ENCODE peak calls at places on chromosomes 6 and 20, in ten cellular contexts. L, M, K, T, Q, C, D, P, S and J are unnamed samples.

GRCh38 chr6:11363881-11364576 is 131.6 kb upstream of the NEDD9 start:
- DNase-seq in L (no peak), M (no peak), K (no peak), T (no peak), Q (no peak), C (no peak), D (no peak), P (no peak), S (no peak), J (no peak)

GRCh38 chr6:111565316-111566221 is 40.1 kb downstream of the TRAF3IP2 start:
- DNase-seq in L (no peak), M (no peak), K (no peak), T (no peak), Q (no peak), C (no peak), D (no peak), P (no peak), S (peak; percentile 15), J (no peak)

GRCh38 chr6:41691426-41692079 is 43.9 kb downstream of the TFEB start:
- DNase-seq in L (no peak), M (no peak), K (no peak), T (no peak), Q (no peak), C (no peak), D (no peak), P (no peak), S (no peak), J (no peak)

GRCh38 chr20:59955131-59955796 is 3.0 kb upstream of the CDH26 start:
- DNase-seq in L (no peak), M (no peak), K (no peak), T (peak; percentile 24), Q (no peak), C (peak; percentile 14), D (no peak), P (peak; percentile 10), S (peak; percentile 65), J (no peak)

GRCh38 chr6:15901141-15902115 is 227.5 kb upstream of the MYLIP start:
- DNase-seq in L (peak; percentile 22), M (peak; percentile 80), K (peak; percentile 89), T (no peak), Q (peak; percentile 81), C (no peak), D (no peak), P (no peak), S (no peak), J (no peak)

GRCh38 chr6:48318670-48319069 is 207.7 kb upstream of the PTCHD4 start:
- DNase-seq in L (no peak), M (no peak), K (no peak), T (no peak), Q (no peak), C (no peak), D (no peak), P (no peak), S (no peak), J (no peak)

GRCh38 chr20:51890003-51890402 is 87.7 kb upstream of the SALL4 start:
- DNase-seq in L (no peak), M (no peak), K (no peak), T (no peak), Q (no peak), C (no peak), D (no peak), P (no peak), S (no peak), J (no peak)

GRCh38 chr20:34300809-34301586 is 2.2 kb downstream of the AHCY start:
- DNase-seq in L (no peak), M (no peak), K (no peak), T (no peak), Q (no peak), C (no peak), D (no peak), P (no peak), S (no peak), J (no peak)

GRCh38 chr6:144447487-144447886 is 162.4 kb downstream of the UTRN start:
- DNase-seq in L (no peak), M (no peak), K (no peak), T (no peak), Q (no peak), C (no peak), D (no peak), P (peak; percentile 42), S (peak; percentile 88), J (peak; percentile 8)

GRCh38 chr20:10309326-10309725 is 90.7 kb downstream of the SNAP25 start:
- DNase-seq in L (no peak), M (no peak), K (no peak), T (no peak), Q (no peak), C (peak; percentile 98), D (no peak), P (peak; percentile 96), S (peak; percentile 96), J (peak; percentile 95)

GRCh38 chr6:150417899-150418824 is 49.4 kb downstream of the IYD start:
- DNase-seq in L (peak; percentile 27), M (peak; percentile 19), K (no peak), T (peak; percentile 73), Q (no peak), C (peak; percentile 93), D (peak; percentile 58), P (peak; percentile 51), S (peak; percentile 86), J (peak; percentile 90)

GRCh38 chr6:43990627-43991619 is 136.3 kb downstream of the MRPL14 start:
- DNase-seq in L (peak; percentile 29), M (no peak), K (no peak), T (no peak), Q (peak; percentile 51), C (peak; percentile 97), D (peak; percentile 43), P (peak; percentile 69), S (no peak), J (peak; percentile 75)

GRCh38 chr6:69732640-69733039 is 64.2 kb downstream of the LMBRD1 start:
- DNase-seq in L (no peak), M (no peak), K (no peak), T (no peak), Q (no peak), C (peak; percentile 40), D (no peak), P (peak; percentile 1), S (peak; percentile 38), J (peak; percentile 8)

GRCh38 chr20:47071646-47072185 is 177.1 kb downstream of the EYA2 start:
- DNase-seq in L (no peak), M (no peak), K (peak; percentile 82), T (no peak), Q (no peak), C (no peak), D (no peak), P (no peak), S (no peak), J (no peak)

DNA sequence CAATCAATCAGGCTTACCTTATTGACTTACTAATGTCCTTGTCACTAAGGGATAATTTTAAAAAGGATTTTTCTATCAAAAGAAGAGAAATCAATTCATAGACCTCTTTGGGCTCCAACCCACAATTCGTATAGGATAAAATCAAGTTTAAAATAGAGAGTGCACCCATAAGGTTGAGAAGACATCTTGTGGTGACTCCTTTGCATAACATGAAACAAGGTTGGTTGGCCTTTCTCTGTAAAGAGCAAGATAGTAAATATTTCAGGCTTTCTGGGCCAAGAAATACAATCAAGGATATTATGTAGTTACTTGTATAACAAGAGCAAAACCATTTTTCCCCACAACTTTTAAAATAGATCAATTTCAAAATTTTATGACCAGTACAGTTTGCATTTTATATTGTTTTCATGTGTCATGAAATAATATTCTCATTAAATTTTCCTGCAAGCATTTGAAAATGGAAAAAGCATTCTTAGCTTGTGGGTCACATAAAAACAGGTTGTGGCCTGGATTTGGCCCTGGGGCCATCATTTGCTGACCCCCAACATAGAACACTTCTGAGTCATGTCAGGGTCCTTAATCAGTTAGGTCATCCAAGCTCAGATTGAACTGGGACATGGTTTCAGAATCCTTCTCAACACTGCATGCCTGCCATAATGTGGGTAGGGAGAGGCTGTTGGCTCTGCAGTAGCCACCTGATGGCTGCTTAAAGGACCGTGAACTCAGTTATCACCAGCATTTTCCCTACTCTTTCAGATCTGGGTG is 76.7 kb downstream of the MYB start:
- DNase-seq in L (no peak), M (no peak), K (no peak), T (no peak), Q (no peak), C (peak; percentile 11), D (no peak), P (no peak), S (no peak), J (no peak)
- TF ChIP-seq CTCF in L (peak; percentile 17), M (no peak), K (no peak), T (no peak), Q (no peak), C (no peak), D (no peak), P (no peak), S (peak; percentile 32), J (peak; percentile 22)

GRCh38 chr6:28553986-28554881 is 28.6 kb downstream of the GPX5 start:
- DNase-seq in L (no peak), M (no peak), K (no peak), T (no peak), Q (no peak), C (peak; percentile 3), D (peak; percentile 68), P (no peak), S (no peak), J (no peak)
- H3K4me3 ChIP-seq in L (no peak overlapping the region), M (no peak overlapping the region), K (no peak overlapping the region), T (peak overlapping the region; percentile 2), Q (no peak overlapping the region), C (peak overlapping the region; percentile 1), D (peak overlapping the region; percentile 22), P (no peak overlapping the region), S (no peak overlapping the region), J (peak overlapping the region; percentile 10)

GRCh38 chr6:51753635-51754034 is 333.8 kb downstream of the PKHD1 start:
- DNase-seq in L (peak; percentile 8), M (no peak), K (no peak), T (peak; percentile 80), Q (no peak), C (no peak), D (peak; percentile 74), P (no peak), S (peak; percentile 50), J (no peak)
- TF ChIP-seq CTCF in L (no peak), M (peak; percentile 77), K (no peak), T (peak; percentile 91), Q (peak; percentile 20), C (no peak), D (peak; percentile 44), P (no peak), S (peak; percentile 71), J (peak; percentile 5)

GRCh38 chr20:41697861-41698559 is 79.8 kb upstream of the CHD6 start:
- DNase-seq in L (no peak), M (no peak), K (no peak), T (peak; percentile 57), Q (no peak), C (peak; percentile 42), D (peak; percentile 21), P (no peak), S (peak; percentile 70), J (peak; percentile 40)

GRCh38 chr20:41693136-41693979 is 75.2 kb upstream of the CHD6 start:
- DNase-seq in L (peak; percentile 82), M (peak; percentile 79), K (peak; percentile 95), T (peak; percentile 91), Q (peak; percentile 78), C (peak; percentile 94), D (peak; percentile 89), P (peak; percentile 81), S (peak; percentile 91), J (peak; percentile 90)

GRCh38 chr20:41696428-41696827 is 78.3 kb upstream of the CHD6 start:
- DNase-seq in L (no peak), M (no peak), K (no peak), T (no peak), Q (no peak), C (no peak), D (no peak), P (no peak), S (no peak), J (no peak)

GRCh38 chr20:41692479-41693135 is 74.4 kb upstream of the CHD6 start:
- DNase-seq in L (peak; percentile 85), M (peak; percentile 83), K (peak; percentile 97), T (peak; percentile 92), Q (peak; percentile 76), C (peak; percentile 84), D (peak; percentile 91), P (peak; percentile 54), S (no peak), J (peak; percentile 73)

GRCh38 chr20:41694796-41695195 is 76.6 kb upstream of the CHD6 start:
- DNase-seq in L (no peak), M (no peak), K (no peak), T (no peak), Q (no peak), C (no peak), D (no peak), P (no peak), S (no peak), J (no peak)
- H3K4me3 ChIP-seq in L (no peak overlapping the region), M (no peak overlapping the region), K (no peak overlapping the region), T (no peak overlapping the region), Q (no peak overlapping the region), C (no peak overlapping the region), D (no peak overlapping the region), P (no peak overlapping the region), S (peak overlapping the region; percentile 57), J (no peak overlapping the region)